ENCODE peak calls at places on chromosomes 11 and 22, in nine cellular contexts. E is fibroblast of lung, R is lower leg skin, Z is body of pancreas, T is choroid plexus epithelial cell, U is cardiac fibroblast, X is GM12865, J is fibroblast of mammary gland, Q is heart right ventricle. D is an unnamed sample.

GRCh38 chr11:83881428-83881827 is 595.3 kb upstream of the CCDC90B start:
- DNase-seq in E (no peak), R (no peak), Z (no peak), T (peak), U (no peak), X (peak), J (no peak), Q (no peak), D (no peak)

GRCh38 chr11:110093407-110094297 is 460 bp downstream of the ZC3H12C start:
- DNase-seq in E (peak), R (peak), Z (peak), T (peak), U (peak), X (peak), J (peak), Q (peak), D (peak)

GRCh38 chr22:26169312-26170111 is at the start of gene SEZ6L:
- DNase-seq in E (no peak), R (no peak), Z (peak), T (no peak), U (no peak), X (peak), J (no peak), Q (peak), D (no peak)

GRCh38 chr22:46052331-46052771 is 75.4 kb upstream of the WNT7B start:
- DNase-seq in E (no peak), R (peak), Z (peak), T (peak), U (no peak), X (no peak), J (no peak), Q (no peak), D (peak)

GRCh38 chr11:115717215-115717584 is 213.0 kb upstream of the CADM1 start:
- DNase-seq in E (no peak), R (no peak), Z (no peak), T (no peak), U (no peak), X (no peak), J (no peak), Q (no peak), D (peak)

GRCh38 chr11:18731949-18732821 is 6.2 kb upstream of the IGSF22 start:
- DNase-seq in E (peak), R (peak), Z (peak), T (peak), U (peak), X (peak), J (peak), Q (peak), D (no peak)

GRCh38 chr22:50443202-50443601 is 31.6 kb downstream of the SBF1 start:
- DNase-seq in E (no peak), R (no peak), Z (peak), T (no peak), U (no peak), X (no peak), J (no peak), Q (peak), D (peak)

GRCh38 chr22:24466831-24467249 is 28.3 kb upstream of the UPB1 start:
- DNase-seq in E (peak), R (no peak), Z (no peak), T (peak), U (peak), X (no peak), J (peak), Q (no peak), D (no peak)

GRCh38 chr22:38870791-38871359 is 1.1 kb downstream of the CBX6 start:
- DNase-seq in E (no peak), R (peak), Z (no peak), T (no peak), U (no peak), X (no peak), J (no peak), Q (no peak), D (no peak)

GRCh38 chr11:35418282-35418846 is 994 bp downstream of the SLC1A2 start:
- DNase-seq in E (no peak), R (no peak), Z (peak), T (no peak), U (no peak), X (no peak), J (no peak), Q (no peak), D (peak)

GRCh38 chr11:74221816-74222215 is 50.7 kb downstream of the PPME1 start:
- DNase-seq in E (no peak), R (no peak), Z (no peak), T (no peak), U (no peak), X (no peak), J (no peak), Q (no peak), D (no peak)

GRCh38 chr22:30705710-30706651 is 11.3 kb downstream of the OSBP2 start:
- DNase-seq in E (peak), R (no peak), Z (peak), T (peak), U (peak), X (peak), J (peak), Q (no peak), D (no peak)

GRCh38 chr11:49995559-49995958 is 13.2 kb upstream of the OR4C12 start:
- DNase-seq in E (peak), R (no peak), Z (peak), T (peak), U (peak), X (peak), J (peak), Q (no peak), D (no peak)

GRCh38 chr11:18001191-18001590 is 11.7 kb downstream of the SERGEF start:
- DNase-seq in E (peak), R (no peak), Z (no peak), T (peak), U (no peak), X (no peak), J (no peak), Q (no peak), D (no peak)

GRCh38 chr22:29003975-29004646 is 57.5 kb downstream of the C22orf31 start:
- DNase-seq in E (no peak), R (no peak), Z (peak), T (no peak), U (no peak), X (no peak), J (no peak), Q (no peak), D (peak)

GRCh38 chr22:21449531-21450319 is 17.5 kb upstream of the TMEM191C start:
- DNase-seq in E (peak), R (peak), Z (no peak), T (no peak), U (no peak), X (no peak), J (no peak), Q (no peak), D (peak)

GRCh38 chr22:32237905-32238304 is 17.2 kb downstream of the SLC5A4 start:
- DNase-seq in E (no peak), R (no peak), Z (no peak), T (no peak), U (no peak), X (no peak), J (no peak), Q (no peak), D (no peak)

GRCh38 chr11:92843455-92843854 is 126.0 kb upstream of the MTNR1B start:
- DNase-seq in E (no peak), R (no peak), Z (no peak), T (no peak), U (no peak), X (no peak), J (no peak), Q (no peak), D (no peak)

GRCh38 chr11:70607561-70607960 is 209.2 kb downstream of the CTTN start:
- DNase-seq in E (no peak), R (no peak), Z (no peak), T (no peak), U (no peak), X (no peak), J (no peak), Q (no peak), D (no peak)

GRCh38 chr22:36274547-36274946 is 21.6 kb downstream of the APOL1 start:
- DNase-seq in E (no peak), R (peak), Z (no peak), T (peak), U (no peak), X (no peak), J (no peak), Q (no peak), D (peak)

GRCh38 chr11:125445731-125446130 is 50.3 kb downstream of the FEZ1 start:
- DNase-seq in E (no peak), R (no peak), Z (no peak), T (no peak), U (no peak), X (no peak), J (no peak), Q (no peak), D (no peak)

GRCh38 chr11:40125054-40125453 is 1334.4 kb downstream of the LRRC4C start:
- DNase-seq in E (no peak), R (no peak), Z (no peak), T (no peak), U (no peak), X (no peak), J (no peak), Q (no peak), D (no peak)

GRCh38 chr11:110903830-110904229 is 191.6 kb upstream of the ARHGAP20 start:
- DNase-seq in E (peak), R (no peak), Z (no peak), T (peak), U (peak), X (no peak), J (peak), Q (no peak), D (no peak)

GRCh38 chr22:36935694-36936093 is 22.3 kb downstream of the CSF2RB start:
- DNase-seq in E (no peak), R (peak), Z (no peak), T (no peak), U (no peak), X (no peak), J (no peak), Q (no peak), D (no peak)

GRCh38 chr22:42080287-42080686 is 787 bp downstream of the SMDT1 start:
- DNase-seq in E (peak), R (peak), Z (peak), T (peak), U (peak), X (peak), J (peak), Q (no peak), D (peak)

GRCh38 chr11:105719073-105719846 is 109.4 kb downstream of the GRIA4 start:
- DNase-seq in E (peak), R (no peak), Z (no peak), T (peak), U (no peak), X (peak), J (no peak), Q (no peak), D (no peak)

GRCh38 chr22:33013531-33014162 is 44.5 kb downstream of the SYN3 start:
- DNase-seq in E (no peak), R (peak), Z (no peak), T (no peak), U (no peak), X (no peak), J (no peak), Q (no peak), D (no peak)

GRCh38 chr11:111521132-111521531 is 6.6 kb downstream of the HOATZ start:
- DNase-seq in E (no peak), R (no peak), Z (no peak), T (no peak), U (no peak), X (no peak), J (no peak), Q (no peak), D (no peak)

GRCh38 chr22:35301370-35301874 is 1.7 kb downstream of the TOM1 start:
- DNase-seq in E (peak), R (peak), Z (peak), T (peak), U (peak), X (no peak), J (peak), Q (no peak), D (peak)

GRCh38 chr11:721913-722811 is 16.1 kb downstream of the EPS8L2 start:
- DNase-seq in E (no peak), R (no peak), Z (no peak), T (no peak), U (no peak), X (peak), J (no peak), Q (no peak), D (peak)

GRCh38 chr11:61921446-61921845 is 4.1 kb upstream of the RAB3IL1 start:
- DNase-seq in E (no peak), R (no peak), Z (no peak), T (no peak), U (no peak), X (no peak), J (no peak), Q (no peak), D (no peak)
- H3K4me3 ChIP-seq in E (no peak), R (no peak), Z (no peak), T (no peak), U (no peak), X (no peak), J (no peak), Q (no peak), D (no peak)

GRCh38 chr11:64620286-64620962 is 29.4 kb downstream of the SLC22A12 start:
- DNase-seq in E (peak), R (no peak), Z (peak), T (peak), U (peak), X (no peak), J (no peak), Q (no peak), D (no peak)

GRCh38 chr11:64622681-64623080 is 31.7 kb downstream of the SLC22A12 start:
- DNase-seq in E (no peak), R (no peak), Z (no peak), T (no peak), U (no peak), X (no peak), J (no peak), Q (no peak), D (no peak)

GRCh38 chr11:64621283-64622019 is 30.4 kb downstream of the SLC22A12 start:
- DNase-seq in E (no peak), R (no peak), Z (no peak), T (no peak), U (no peak), X (no peak), J (no peak), Q (no peak), D (no peak)

GRCh38 chr11:64619196-64619595 is 28.2 kb downstream of the SLC22A12 start:
- DNase-seq in E (no peak), R (no peak), Z (peak), T (no peak), U (no peak), X (no peak), J (no peak), Q (no peak), D (peak)

GRCh38 chr11:64619811-64620285 is 28.8 kb downstream of the SLC22A12 start:
- DNase-seq in E (peak), R (no peak), Z (peak), T (peak), U (peak), X (no peak), J (peak), Q (no peak), D (peak)
- H3K4me3 ChIP-seq in E (no peak), R (no peak), Z (no peak), T (no peak), U (no peak), X (no peak), J (no peak), Q (no peak), D (no peak)

GRCh38 chr11:2447253-2447950 is 2.6 kb downstream of the KCNQ1 start:
- DNase-seq in E (no peak), R (no peak), Z (peak), T (no peak), U (no peak), X (no peak), J (no peak), Q (no peak), D (peak)
- H3K4me3 ChIP-seq in E (no peak), R (no peak), Z (no peak), T (no peak), U (no peak), X (no peak), J (no peak), Q (no peak), D (peak)

DNA sequence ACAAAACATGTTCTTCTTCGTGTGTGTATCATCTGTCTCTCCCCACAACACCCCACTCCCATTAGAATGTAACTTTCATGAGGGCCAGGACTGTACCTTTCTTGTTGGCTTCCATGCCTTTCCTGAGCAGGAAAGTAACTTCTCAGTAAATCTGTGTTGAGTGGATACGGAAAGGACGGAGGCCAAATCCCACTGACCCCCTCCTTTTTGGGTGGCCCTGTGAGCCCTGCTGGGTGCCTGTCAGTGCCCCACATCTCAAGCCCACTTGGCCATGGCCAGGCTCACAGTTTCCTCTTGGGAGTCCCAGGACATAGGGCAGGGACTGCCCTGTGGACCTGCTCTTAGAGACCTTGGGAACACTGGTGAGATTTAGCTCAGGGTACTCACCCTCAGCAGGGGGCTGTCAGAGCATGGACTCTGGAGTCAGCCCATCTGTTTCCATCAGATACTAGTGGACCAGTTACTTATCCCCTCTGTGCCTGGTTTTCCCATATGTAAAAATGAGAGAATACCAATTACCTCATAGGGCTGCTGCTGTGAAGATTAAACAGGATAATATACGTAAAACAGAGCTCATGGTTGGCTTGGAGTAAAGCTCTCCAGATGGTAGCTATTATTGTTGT is 1.1 kb upstream of the C11orf96 start:
- DNase-seq in E (peak), R (peak), Z (no peak), T (peak), U (peak), X (no peak), J (peak), Q (no peak), D (no peak)
- H3K4me3 ChIP-seq in E (peak), R (no peak), Z (no peak), T (peak), U (peak), X (no peak), J (no peak), Q (no peak), D (no peak)

GRCh38 chr11:30310623-30311022 is 12.3 kb upstream of the ARL14EP start:
- DNase-seq in E (no peak), R (no peak), Z (no peak), T (no peak), U (no peak), X (peak), J (no peak), Q (no peak), D (no peak)
- H3K4me3 ChIP-seq in E (no peak), R (no peak), Z (no peak), T (no peak), U (no peak), X (no peak), J (no peak), Q (no peak), D (no peak)

DNA sequence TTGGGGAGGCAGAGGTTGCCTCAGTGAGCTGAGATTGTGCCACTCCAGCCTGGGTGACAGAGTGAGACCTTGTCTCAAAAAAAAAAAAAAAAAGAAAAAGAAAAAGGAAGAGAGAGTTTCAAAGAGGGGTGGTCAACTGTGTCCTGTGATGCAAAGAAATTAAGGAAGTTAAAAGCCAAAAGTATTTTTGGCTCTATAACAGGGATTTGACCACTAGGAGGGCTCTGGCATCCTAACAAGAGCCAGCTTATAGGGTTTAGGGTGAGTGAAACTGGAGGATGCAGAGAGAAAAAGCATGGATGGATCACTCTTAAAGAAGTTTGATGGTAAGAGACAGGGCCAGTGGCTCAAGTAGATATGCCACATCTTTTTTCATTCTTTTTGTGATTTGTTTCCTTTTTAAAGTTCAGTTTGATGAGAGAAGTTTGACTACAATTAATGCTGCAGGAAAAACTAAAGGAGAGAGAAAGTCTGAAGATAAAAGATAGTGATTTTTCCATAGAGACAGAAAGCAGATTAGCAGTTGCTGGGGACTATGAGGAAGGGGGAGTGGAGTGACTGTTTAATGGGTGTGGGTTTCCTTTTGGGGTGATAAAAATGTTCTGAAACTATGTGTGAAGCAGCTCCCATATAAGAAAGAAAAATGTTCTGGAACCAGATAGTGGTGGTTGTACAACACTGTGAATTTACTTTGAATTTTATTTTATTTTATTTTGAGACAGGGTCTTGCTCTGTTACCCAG is 11.1 kb upstream of the MICAL2 start:
- DNase-seq in E (no peak), R (no peak), Z (no peak), T (no peak), U (peak), X (no peak), J (peak), Q (no peak), D (no peak)
- H3K4me3 ChIP-seq in E (no peak), R (no peak), Z (no peak), T (no peak), U (no peak), X (no peak), J (no peak), Q (no peak), D (no peak)

DNA sequence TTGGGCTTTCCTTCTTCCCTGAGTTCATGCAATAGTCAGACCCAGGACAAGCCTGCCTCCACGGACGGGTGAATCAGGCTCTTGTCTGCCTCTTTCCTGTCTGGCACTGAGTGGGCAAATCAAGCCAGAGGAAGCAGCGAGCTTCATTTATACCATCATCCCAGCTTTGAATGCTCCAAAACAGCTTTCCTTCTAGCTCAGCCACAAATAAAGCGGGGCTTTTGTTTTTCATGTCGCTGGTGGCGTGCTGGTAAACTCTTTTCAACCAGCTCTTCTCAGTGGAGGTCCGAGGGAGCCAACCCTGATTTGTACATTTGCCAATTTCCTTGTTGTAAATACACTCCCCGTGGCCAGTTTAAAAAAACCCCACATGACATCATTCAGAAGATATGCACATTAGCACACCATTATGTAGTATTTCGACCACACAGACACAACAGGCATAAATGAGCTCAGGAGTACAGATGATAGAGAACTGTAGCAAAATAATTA is 8.6 kb downstream of the C11orf91 start:
- DNase-seq in E (peak), R (peak), Z (peak), T (peak), U (peak), X (peak), J (peak), Q (no peak), D (peak)
- H3K4me3 ChIP-seq in E (peak), R (no peak), Z (no peak), T (peak), U (no peak), X (no peak), J (peak), Q (no peak), D (no peak)

GRCh38 chr11:119337581-119338317 is 2.9 kb downstream of the C1QTNF5 start:
- DNase-seq in E (peak), R (no peak), Z (no peak), T (no peak), U (peak), X (no peak), J (peak), Q (no peak), D (no peak)

GRCh38 chr11:119335655-119336543 is 1.6 kb downstream of the RNF26 start:
- DNase-seq in E (no peak), R (no peak), Z (no peak), T (no peak), U (no peak), X (no peak), J (no peak), Q (no peak), D (no peak)

GRCh38 chr11:119335091-119335654 is 846 bp downstream of the RNF26 start:
- DNase-seq in E (no peak), R (no peak), Z (no peak), T (no peak), U (no peak), X (no peak), J (no peak), Q (no peak), D (no peak)

GRCh38 chr11:119338318-119338890 is 2.3 kb downstream of the C1QTNF5 start:
- DNase-seq in E (no peak), R (peak), Z (peak), T (peak), U (peak), X (peak), J (peak), Q (no peak), D (no peak)

GRCh38 chr11:119336744-119337469 is 2.6 kb downstream of the RNF26 start:
- DNase-seq in E (no peak), R (no peak), Z (no peak), T (no peak), U (no peak), X (no peak), J (no peak), Q (no peak), D (no peak)
- H3K4me3 ChIP-seq in E (no peak), R (no peak), Z (no peak), T (no peak), U (no peak), X (no peak), J (no peak), Q (no peak), D (no peak)

D was measured in left lung.